ENCODE peak calls at places on chromosomes 6 and 20, in five cellular contexts. H, A, U, M and F are unnamed samples.

GRCh38 chr6:56911847-56912246 is 43.1 kb upstream of the BEND6 start:
- DNase-seq in H (peak), A (peak), U (no peak), M (peak), F (no peak)

GRCh38 chr20:18988701-18989100 is 175.1 kb downstream of the SCP2D1 start:
- DNase-seq in H (no peak), A (no peak), U (no peak), M (no peak), F (no peak)

GRCh38 chr6:29926081-29926794 is 16.1 kb upstream of the HLA-A start:
- DNase-seq in H (no peak), A (no peak), U (peak), M (peak), F (no peak)

GRCh38 chr6:72948153-72948552 is 277.1 kb downstream of the KHDC1L start:
- DNase-seq in H (no peak), A (no peak), U (no peak), M (no peak), F (no peak)

GRCh38 chr20:50341050-50341449 is 150.4 kb downstream of the CEBPB start:
- DNase-seq in H (no peak), A (no peak), U (no peak), M (no peak), F (no peak)

GRCh38 chr6:708237-708598 is 15.3 kb upstream of the EXOC2 start:
- DNase-seq in H (no peak), A (no peak), U (no peak), M (no peak), F (no peak)

GRCh38 chr6:24139080-24139479 is 13.1 kb downstream of the NRSN1 start:
- DNase-seq in H (no peak), A (no peak), U (no peak), M (no peak), F (no peak)

GRCh38 chr6:29827579-29828470 is at the start of gene HLA-G:
- DNase-seq in H (no peak), A (no peak), U (no peak), M (no peak), F (no peak)

GRCh38 chr20:3276400-3277015 is 37.5 kb upstream of the SLC4A11 start:
- DNase-seq in H (no peak), A (peak), U (no peak), M (no peak), F (no peak)

GRCh38 chr6:16824804-16825777 is 63.8 kb upstream of the ATXN1 start:
- DNase-seq in H (no peak), A (no peak), U (no peak), M (no peak), F (no peak)

GRCh38 chr6:135158397-135158796 is 22.7 kb upstream of the MYB start:
- DNase-seq in H (no peak), A (no peak), U (no peak), M (no peak), F (no peak)

GRCh38 chr20:35698298-35699126 is 640 bp downstream of the NFS1 start:
- DNase-seq in H (no peak), A (no peak), U (no peak), M (peak), F (no peak)

GRCh38 chr20:19327401-19327800 is 115.0 kb downstream of the SLC24A3 start:
- DNase-seq in H (no peak), A (no peak), U (no peak), M (no peak), F (no peak)

GRCh38 chr6:140174509-140174908 is 800.1 kb upstream of the CITED2 start:
- DNase-seq in H (peak), A (peak), U (no peak), M (peak), F (no peak)

GRCh38 chr20:16801919-16802651 is 53.9 kb downstream of the OTOR start:
- DNase-seq in H (peak), A (peak), U (no peak), M (peak), F (peak)

GRCh38 chr6:1371933-1372332 is 17.4 kb upstream of the FOXF2 start:
- DNase-seq in H (no peak), A (no peak), U (no peak), M (no peak), F (no peak)

GRCh38 chr6:11208267-11208666 is 24.2 kb downstream of the NEDD9 start:
- DNase-seq in H (no peak), A (no peak), U (no peak), M (no peak), F (no peak)

GRCh38 chr20:23417861-23418260 is 3.4 kb downstream of the NAPB start:
- DNase-seq in H (no peak), A (no peak), U (no peak), M (no peak), F (no peak)

GRCh38 chr6:36418558-36418957 is 24.1 kb downstream of the PXT1 start:
- DNase-seq in H (no peak), A (no peak), U (no peak), M (no peak), F (no peak)

GRCh38 chr6:118968416-118968815 is 33.5 kb upstream of the MCM9 start:
- DNase-seq in H (no peak), A (peak), U (no peak), M (peak), F (no peak)

GRCh38 chr6:76708641-76709331 is 636.3 kb upstream of the IMPG1 start:
- DNase-seq in H (no peak), A (no peak), U (no peak), M (no peak), F (no peak)

GRCh38 chr6:134007077-134007476 is 45.3 kb downstream of the SLC2A12 start:
- DNase-seq in H (no peak), A (no peak), U (no peak), M (no peak), F (no peak)

GRCh38 chr6:107658920-107659879 is 164.9 kb downstream of the SCML4 start:
- DNase-seq in H (no peak), A (no peak), U (no peak), M (no peak), F (no peak)